ENCODE peak calls at places on chromosomes 11 and 22, in seven cellular contexts. O is GM10248, E is brain microvascular endothelial cell, P is esophagus squamous epithelium, U is cardiac muscle cell, F is A549, S is omental fat pad. I is an unnamed sample.

GRCh38 chr11:105553015-105553414 is 56.9 kb upstream of the GRIA4 start:
- DNase-seq in S (no peak), E (peak), U (no peak), O (no peak), F (peak), P (no peak), I (no peak)

GRCh38 chr11:126410649-126411048 is 55.2 kb downstream of the ST3GAL4 start:
- DNase-seq in E (no peak), F (no peak), P (no peak), U (no peak), S (no peak), O (no peak), I (no peak)

GRCh38 chr11:134818531-134818930 is 406.5 kb upstream of the B3GAT1 start:
- DNase-seq in U (no peak), F (peak), S (no peak), O (no peak), P (no peak), E (no peak), I (no peak)

GRCh38 chr11:130725417-130726233 is 190.7 kb downstream of the SNX19 start:
- DNase-seq in F (no peak), E (no peak), O (no peak), P (no peak), U (peak), S (no peak), I (no peak)

GRCh38 chr11:46389450-46390330 is 1.9 kb downstream of the CHRM4 start:
- DNase-seq in O (peak), P (no peak), F (peak), S (no peak), E (peak), U (peak), I (peak)

GRCh38 chr22:17213976-17214375 is 5.3 kb downstream of the ADA2 start:
- DNase-seq in U (peak), S (no peak), F (peak), O (no peak), P (no peak), E (peak), I (no peak)

GRCh38 chr22:26545385-26545784 is 33.1 kb upstream of the TFIP11 start:
- DNase-seq in F (no peak), O (no peak), S (no peak), P (no peak), U (no peak), E (no peak), I (no peak)

GRCh38 chr22:19902245-19902699 is 39.3 kb upstream of the COMT start:
- DNase-seq in E (no peak), F (no peak), U (no peak), S (no peak), O (no peak), P (no peak), I (peak)

GRCh38 chr22:31139866-31140716 is at the start of gene PLA2G3:
- DNase-seq in U (peak), E (peak), O (no peak), P (no peak), F (no peak), S (no peak), I (no peak)

GRCh38 chr22:50242406-50242949 is 2.3 kb downstream of the TUBGCP6 start:
- DNase-seq in F (no peak), S (no peak), O (no peak), U (no peak), E (no peak), P (no peak), I (no peak)

GRCh38 chr22:50233223-50233622 is 11.6 kb downstream of the TUBGCP6 start:
- DNase-seq in F (no peak), U (no peak), P (no peak), E (no peak), S (no peak), O (no peak), I (no peak)

GRCh38 chr22:50232481-50233151 is 12.2 kb downstream of the TUBGCP6 start:
- DNase-seq in O (no peak), U (no peak), E (no peak), P (no peak), F (no peak), S (no peak), I (no peak)

GRCh38 chr22:50238755-50239154 is 6.1 kb downstream of the TUBGCP6 start:
- DNase-seq in O (no peak), E (no peak), U (no peak), F (no peak), S (no peak), P (no peak), I (no peak)

DNA sequence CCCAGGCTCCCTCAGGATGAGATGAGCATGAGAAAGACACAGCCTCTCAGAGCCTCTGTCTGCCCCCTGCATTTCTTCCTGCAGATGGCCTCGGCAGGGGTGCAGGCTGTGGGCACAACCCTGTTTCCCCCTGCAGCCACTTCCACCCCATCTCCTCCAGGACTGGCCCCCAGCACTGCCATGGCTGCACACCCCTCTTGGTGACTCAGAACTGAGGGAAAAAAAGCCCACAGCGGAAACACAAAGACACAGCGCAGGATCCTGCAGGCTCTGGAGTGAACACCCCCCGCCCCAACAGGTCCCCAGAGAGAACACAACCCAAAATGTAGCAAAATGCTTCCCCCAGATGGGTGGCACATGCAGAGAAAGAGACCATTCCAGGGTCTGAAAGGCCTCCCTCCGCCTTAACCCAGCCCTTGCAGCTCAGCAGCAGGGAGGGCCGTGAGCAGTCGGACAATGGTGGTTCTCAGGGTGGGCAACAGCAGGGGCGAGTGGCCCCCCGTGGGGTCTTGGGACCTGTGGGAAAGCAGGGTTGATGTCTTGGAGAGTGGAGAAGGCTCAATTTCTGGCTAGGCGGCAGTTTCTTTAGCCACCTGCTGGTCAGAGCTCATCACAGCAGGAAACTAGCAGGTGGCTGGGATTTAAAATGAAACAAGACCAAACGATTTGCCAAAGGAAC is 8.0 kb downstream of the TUBGCP6 start:
- DNase-seq in E (no peak), F (peak), U (no peak), S (no peak), O (no peak), P (no peak), I (no peak)
- TF ChIP-seq CTCF in E (peak), F (peak), U (peak), S (no peak), O (peak), P (peak), I (peak)

DNA sequence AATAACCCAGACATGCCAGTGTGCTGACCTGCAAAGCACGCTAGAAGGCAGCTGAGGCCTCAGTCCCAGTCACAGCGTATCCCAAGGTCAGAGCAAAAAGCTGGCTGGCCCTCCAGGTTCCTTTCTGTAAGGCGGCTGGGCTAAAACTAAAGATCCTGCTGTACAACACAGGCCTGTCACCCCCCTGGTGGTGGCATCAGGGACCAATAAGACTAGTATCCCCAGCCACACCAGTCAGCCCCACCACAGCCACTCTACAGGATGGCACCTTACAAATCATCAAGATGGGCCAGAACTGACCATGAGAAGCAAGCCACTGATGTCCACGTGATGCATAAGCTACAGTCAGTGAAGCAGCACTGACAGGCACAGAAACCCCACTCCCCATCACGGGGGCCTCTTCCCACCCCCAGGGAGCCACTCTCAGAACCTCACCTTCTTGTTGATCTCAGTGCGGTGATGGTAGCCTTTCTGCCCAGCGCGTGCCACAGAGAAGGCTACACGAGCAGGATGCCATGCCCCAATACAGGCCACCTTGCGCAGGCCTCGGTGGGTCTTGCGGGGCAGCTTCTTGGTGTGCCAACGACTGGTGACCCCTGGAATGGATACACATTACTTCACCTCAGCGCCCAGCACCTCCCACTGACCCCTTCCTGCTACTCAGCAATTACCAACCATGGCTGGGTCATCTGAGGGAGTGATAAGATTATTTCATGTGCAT is 5.0 kb downstream of the RPL3 start:
- DNase-seq in S (no peak), E (no peak), P (no peak), F (no peak), O (no peak), U (no peak), I (no peak)
- TF ChIP-seq CTCF in S (no peak), E (peak), P (peak), F (no peak), O (no peak), U (peak), I (no peak)

DNA sequence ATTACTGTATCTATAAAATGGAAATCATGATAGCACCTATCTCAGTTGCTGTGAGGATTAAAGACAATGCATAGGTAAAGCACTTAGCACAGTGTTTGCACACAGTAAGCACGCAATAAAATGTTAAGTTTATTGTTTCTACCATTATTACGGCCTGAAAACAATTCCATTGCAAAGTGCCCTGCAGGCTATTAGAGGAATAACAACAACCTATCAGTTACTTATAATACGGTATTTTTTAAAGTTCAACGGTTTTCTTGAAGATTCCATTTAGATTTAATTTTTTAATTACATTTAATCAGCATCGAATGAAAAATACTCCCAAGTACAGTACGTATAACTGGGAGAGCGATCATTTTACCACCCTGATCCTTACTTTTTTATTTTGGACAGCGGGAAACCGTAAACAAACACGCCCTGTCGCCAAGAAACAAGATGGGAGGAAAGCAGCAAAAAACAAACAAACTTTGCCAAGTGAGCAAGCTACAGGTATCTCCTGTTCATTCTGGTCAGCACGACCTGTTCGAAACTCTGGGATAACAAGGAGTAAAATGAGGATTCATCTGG is 892 bp downstream of the SLC36A4 start:
- DNase-seq in S (no peak), E (no peak), P (no peak), F (no peak), O (peak), U (no peak), I (no peak)
- TF ChIP-seq CTCF in S (no peak), E (peak), P (peak), F (no peak), O (no peak), U (peak), I (no peak)

GRCh38 chr11:65607614-65608426 is 6.2 kb downstream of the MAP3K11 start:
- DNase-seq in O (no peak), F (no peak), P (no peak), U (no peak), S (no peak), E (no peak), I (no peak)

GRCh38 chr11:65604258-65604657 is 8.7 kb upstream of the KCNK7 start:
- DNase-seq in F (no peak), P (no peak), S (no peak), U (no peak), E (no peak), O (no peak), I (no peak)

GRCh38 chr11:65609236-65609635 is 4.8 kb downstream of the MAP3K11 start:
- DNase-seq in U (no peak), O (no peak), P (no peak), E (no peak), S (no peak), F (no peak), I (no peak)

GRCh38 chr11:65609711-65610110 is 4.3 kb downstream of the MAP3K11 start:
- DNase-seq in U (no peak), E (no peak), F (no peak), S (no peak), P (no peak), O (no peak), I (no peak)

GRCh38 chr11:65606876-65607613 is 7.0 kb downstream of the MAP3K11 start:
- DNase-seq in O (no peak), E (peak), U (peak), P (peak), F (peak), S (peak), I (peak)
- TF ChIP-seq CTCF in O (no peak), E (no peak), U (no peak), P (peak), F (no peak), S (no peak), I (no peak)

DNA sequence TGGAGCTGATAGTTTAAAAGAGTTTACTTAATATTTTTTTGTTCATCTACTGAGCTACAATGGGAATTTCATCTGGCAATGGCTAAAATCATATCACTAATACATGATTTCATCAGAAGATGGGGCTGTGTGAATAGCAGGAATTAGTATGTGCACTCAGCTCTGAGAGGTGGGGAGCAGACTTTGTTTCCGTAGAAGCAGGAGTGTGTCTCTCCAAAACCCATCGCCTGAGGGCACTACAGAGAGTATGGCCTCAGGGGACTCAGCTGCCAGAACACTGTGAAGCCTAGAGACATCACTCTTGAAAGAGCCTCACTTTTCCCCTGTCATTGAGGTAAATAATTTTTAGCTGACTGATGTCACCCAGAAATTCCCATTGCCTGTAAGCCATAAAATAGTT is 261.4 kb upstream of the ISX start:
- DNase-seq in U (peak), S (no peak), E (no peak), O (no peak), F (no peak), P (no peak), I (no peak)
- TF ChIP-seq CTCF in U (no peak), S (no peak), E (peak), O (peak), F (no peak), P (no peak), I (no peak)

GRCh38 chr22:45865561-45866397 is 111.2 kb downstream of the WNT7B start:
- DNase-seq in E (no peak), P (no peak), F (no peak), U (no peak), O (no peak), S (no peak), I (no peak)
- TF ChIP-seq CTCF in E (no peak), P (no peak), F (no peak), U (no peak), O (no peak), S (no peak), I (no peak)

GRCh38 chr11:102453286-102453797 is 777 bp upstream of the TMEM123 start:
- DNase-seq in O (no peak), P (no peak), F (no peak), U (no peak), E (peak), S (no peak), I (no peak)

GRCh38 chr11:102451693-102452460 is 688 bp downstream of the TMEM123 start:
- DNase-seq in P (no peak), E (peak), O (peak), S (peak), F (peak), U (peak), I (no peak)

GRCh38 chr11:102453921-102454320 is 1.4 kb upstream of the TMEM123 start:
- DNase-seq in O (no peak), F (no peak), E (no peak), S (no peak), U (no peak), P (no peak), I (no peak)

GRCh38 chr11:102451041-102451692 is 1.4 kb downstream of the TMEM123 start:
- DNase-seq in E (no peak), S (no peak), O (no peak), F (no peak), U (no peak), P (no peak), I (no peak)

DNA sequence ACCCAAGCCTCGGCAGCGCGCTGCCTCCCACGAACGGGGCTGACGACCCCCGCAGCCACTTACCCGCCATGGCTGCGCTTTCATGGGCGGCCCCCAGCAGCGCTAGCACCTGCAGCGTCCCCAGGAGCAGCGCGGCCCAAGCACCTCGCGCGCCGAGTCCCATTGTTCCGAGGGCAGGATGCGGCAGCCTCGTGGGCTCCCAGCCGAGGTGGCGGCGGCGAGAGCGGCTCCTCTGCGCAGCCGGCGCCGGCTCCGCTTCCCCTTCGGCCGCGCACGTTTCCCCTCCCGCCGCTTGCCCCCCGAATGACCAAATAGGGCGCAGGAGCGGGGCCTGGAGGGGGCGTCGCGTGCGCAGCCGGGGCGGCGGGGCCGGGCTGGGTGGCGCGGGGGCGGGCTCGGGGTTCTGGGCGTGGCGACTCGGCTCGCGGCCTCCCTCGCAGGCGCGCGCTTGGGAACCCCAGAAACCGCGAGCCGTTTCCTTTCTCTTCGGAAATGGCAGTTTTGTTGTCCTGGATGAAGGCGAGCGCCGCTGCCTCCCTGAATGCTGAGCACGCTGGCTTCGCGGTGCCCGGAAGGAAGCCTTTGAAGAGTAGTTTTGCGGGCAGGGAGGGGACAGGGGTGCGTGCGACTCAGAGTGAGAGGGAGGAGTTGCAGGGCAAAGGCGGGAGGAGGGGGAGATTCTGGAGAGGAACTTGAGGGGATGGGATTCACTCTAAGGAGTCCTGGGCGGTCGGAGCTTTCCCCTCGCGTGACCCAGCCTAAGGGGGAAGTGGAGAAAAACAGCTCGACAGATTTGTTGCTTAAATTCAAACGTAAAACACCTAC is at the start of gene TMEM123:
- DNase-seq in S (peak), O (peak), P (peak), U (peak), E (peak), F (peak), I (peak)
- TF ChIP-seq CTCF in S (no peak), O (no peak), P (peak), U (no peak), E (no peak), F (no peak), I (no peak)

I was measured in D721Med.